ENCODE peak calls at places on chromosomes 1 and 21, in nine cellular contexts. One of them, this sample, is unnamed.

GRCh38 chr1:13513063-13513884 is 529 bp downstream of the LRRC38 start:
- DNase-seq in body of pancreas: no peak
- DNase-seq in breast epithelium: no peak
- DNase-seq in prostate gland: no peak
- DNase-seq in heart left ventricle: no peak
- DNase-seq in ovary: no peak
- DNase-seq in tibial nerve: no peak
- DNase-seq in IMR-90: no peak
- DNase-seq in uterus: no peak
- DNase-seq in this sample: no peak

GRCh38 chr1:31745071-31745897 is 18.9 kb downstream of the ADGRB2 start:
- DNase-seq in prostate gland: peak; percentile 46
- DNase-seq in heart left ventricle: peak; percentile 72
- DNase-seq in tibial nerve: peak; percentile 56
- DNase-seq in breast epithelium: peak; percentile 38
- DNase-seq in body of pancreas: peak; percentile 58
- DNase-seq in uterus: peak; percentile 65
- DNase-seq in ovary: peak; percentile 75
- DNase-seq in IMR-90: peak; percentile 53
- DNase-seq in this sample: peak; percentile 75

GRCh38 chr1:6638226-6638625 is 13.6 kb downstream of the THAP3 start:
- DNase-seq in body of pancreas: peak; percentile 56
- DNase-seq in IMR-90: peak; percentile 80
- DNase-seq in ovary: peak; percentile 92
- DNase-seq in heart left ventricle: peak; percentile 84
- DNase-seq in uterus: peak; percentile 81
- DNase-seq in prostate gland: peak; percentile 70
- DNase-seq in tibial nerve: peak; percentile 77
- DNase-seq in breast epithelium: no peak
- DNase-seq in this sample: no peak

GRCh38 chr1:167486090-167486824 is 32.1 kb downstream of the CD247 start:
- DNase-seq in uterus: no peak
- DNase-seq in breast epithelium: no peak
- DNase-seq in tibial nerve: no peak
- DNase-seq in heart left ventricle: no peak
- DNase-seq in IMR-90: no peak
- DNase-seq in ovary: no peak
- DNase-seq in prostate gland: no peak
- DNase-seq in body of pancreas: no peak
- DNase-seq in this sample: no peak

GRCh38 chr1:52552236-52552504 is 722 bp downstream of the TUT4 start:
- DNase-seq in IMR-90: peak; percentile 80
- DNase-seq in body of pancreas: peak; percentile 37
- DNase-seq in tibial nerve: peak; percentile 61
- DNase-seq in uterus: peak; percentile 53
- DNase-seq in heart left ventricle: peak; percentile 25
- DNase-seq in ovary: peak; percentile 53
- DNase-seq in prostate gland: peak; percentile 48
- DNase-seq in breast epithelium: peak; percentile 27
- DNase-seq in this sample: peak; percentile 56

GRCh38 chr1:119743776-119744597 is 24.7 kb downstream of the HMGCS2 start:
- DNase-seq in tibial nerve: peak; percentile 46
- DNase-seq in body of pancreas: peak; percentile 74
- DNase-seq in heart left ventricle: peak; percentile 67
- DNase-seq in IMR-90: peak; percentile 79
- DNase-seq in uterus: peak; percentile 47
- DNase-seq in prostate gland: peak; percentile 69
- DNase-seq in ovary: peak; percentile 72
- DNase-seq in breast epithelium: peak; percentile 46
- DNase-seq in this sample: peak; percentile 73

GRCh38 chr21:24259241-24259640 is 1348.0 kb downstream of the MRPL39 start:
- DNase-seq in body of pancreas: no peak
- DNase-seq in IMR-90: peak; percentile 83
- DNase-seq in heart left ventricle: no peak
- DNase-seq in tibial nerve: no peak
- DNase-seq in uterus: no peak
- DNase-seq in prostate gland: no peak
- DNase-seq in breast epithelium: no peak
- DNase-seq in ovary: no peak
- DNase-seq in this sample: no peak

GRCh38 chr1:246971322-246971721 is 36.5 kb downstream of the ZNF695 start:
- DNase-seq in tibial nerve: peak; percentile 57
- DNase-seq in prostate gland: peak; percentile 25
- DNase-seq in body of pancreas: peak; percentile 65
- DNase-seq in ovary: peak; percentile 73
- DNase-seq in IMR-90: peak; percentile 13
- DNase-seq in uterus: peak; percentile 36
- DNase-seq in heart left ventricle: peak; percentile 73
- DNase-seq in breast epithelium: no peak
- DNase-seq in this sample: peak; percentile 63

GRCh38 chr1:84481317-84481716 is 2.3 kb downstream of the RPF1 start:
- DNase-seq in breast epithelium: no peak
- DNase-seq in heart left ventricle: no peak
- DNase-seq in tibial nerve: no peak
- DNase-seq in IMR-90: no peak
- DNase-seq in prostate gland: no peak
- DNase-seq in body of pancreas: no peak
- DNase-seq in uterus: no peak
- DNase-seq in ovary: no peak
- DNase-seq in this sample: no peak
- H3K36me3 ChIP-seq in breast epithelium: no peaks in the 10 kb centered on the region
- H3K36me3 ChIP-seq in heart left ventricle: peaks cover 45% of the 10 kb centered on the region
- H3K36me3 ChIP-seq in tibial nerve: peaks cover 35% of the 10 kb centered on the region
- H3K36me3 ChIP-seq in IMR-90: peaks cover 11% of the 10 kb centered on the region
- H3K36me3 ChIP-seq in prostate gland: no peaks in the 10 kb centered on the region
- H3K36me3 ChIP-seq in body of pancreas: no peaks in the 10 kb centered on the region
- H3K36me3 ChIP-seq in uterus: no peaks in the 10 kb centered on the region
- H3K36me3 ChIP-seq in ovary: no peaks in the 10 kb centered on the region
- H3K36me3 ChIP-seq in this sample: peaks cover 46% of the 10 kb centered on the region

GRCh38 chr1:84141177-84142003 is 2.7 kb upstream of the PRKACB start:
- DNase-seq in uterus: no peak
- DNase-seq in heart left ventricle: no peak
- DNase-seq in ovary: no peak
- DNase-seq in IMR-90: peak; percentile 40
- DNase-seq in tibial nerve: no peak
- DNase-seq in breast epithelium: no peak
- DNase-seq in prostate gland: no peak
- DNase-seq in body of pancreas: no peak
- DNase-seq in this sample: no peak

GRCh38 chr1:84148758-84149157 is 4.7 kb downstream of the PRKACB start:
- DNase-seq in ovary: no peak
- DNase-seq in body of pancreas: no peak
- DNase-seq in IMR-90: no peak
- DNase-seq in uterus: no peak
- DNase-seq in heart left ventricle: no peak
- DNase-seq in prostate gland: no peak
- DNase-seq in tibial nerve: no peak
- DNase-seq in breast epithelium: no peak
- DNase-seq in this sample: no peak

GRCh38 chr1:84145051-84145450 is 980 bp downstream of the PRKACB start:
- DNase-seq in breast epithelium: no peak
- DNase-seq in heart left ventricle: no peak
- DNase-seq in prostate gland: no peak
- DNase-seq in tibial nerve: no peak
- DNase-seq in uterus: no peak
- DNase-seq in ovary: no peak
- DNase-seq in body of pancreas: no peak
- DNase-seq in IMR-90: peak; percentile 23
- DNase-seq in this sample: no peak

GRCh38 chr1:84146375-84147032 is 2.4 kb downstream of the PRKACB start:
- DNase-seq in prostate gland: no peak
- DNase-seq in IMR-90: peak; percentile 78
- DNase-seq in tibial nerve: no peak
- DNase-seq in ovary: no peak
- DNase-seq in breast epithelium: no peak
- DNase-seq in body of pancreas: no peak
- DNase-seq in uterus: no peak
- DNase-seq in heart left ventricle: no peak
- DNase-seq in this sample: no peak

DNA sequence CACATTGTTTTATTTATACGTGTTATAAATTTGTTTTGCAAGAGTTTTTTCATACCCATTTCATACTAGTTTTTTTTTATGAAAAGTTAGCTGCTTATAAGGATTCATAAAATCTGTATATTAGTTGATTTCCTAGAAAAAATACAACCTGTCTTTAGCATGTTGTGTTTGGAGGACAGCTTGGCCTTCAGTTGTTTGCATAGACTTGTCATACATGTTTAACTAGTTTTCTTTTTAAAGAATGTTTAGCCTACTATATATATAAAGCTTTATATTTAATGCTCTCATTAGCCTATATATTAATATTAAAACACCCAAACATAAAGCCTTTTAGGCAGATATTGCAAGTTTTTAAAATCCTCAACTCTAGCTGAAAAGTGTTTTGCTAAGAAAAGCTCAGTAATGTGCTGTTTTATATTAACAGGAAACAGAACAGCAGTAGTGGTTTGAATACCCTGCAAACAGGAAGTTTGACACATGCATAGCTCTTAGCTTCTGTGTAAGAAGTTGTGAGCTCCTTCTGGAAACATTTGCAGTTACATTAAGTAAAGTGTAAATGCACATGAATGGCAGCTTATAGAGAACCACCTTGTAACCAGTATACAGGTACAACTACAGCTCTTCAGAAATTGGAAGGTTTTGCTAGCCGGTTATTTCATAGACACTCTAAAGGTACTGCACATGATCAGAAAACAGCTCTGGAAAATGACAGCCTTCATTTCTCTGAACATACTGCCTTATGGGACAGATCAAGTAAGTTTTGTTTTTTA is at the start of gene PRKACB:
- DNase-seq in heart left ventricle: no peak
- DNase-seq in ovary: no peak
- DNase-seq in body of pancreas: no peak
- DNase-seq in breast epithelium: no peak
- DNase-seq in prostate gland: no peak
- DNase-seq in IMR-90: peak; percentile 62
- DNase-seq in tibial nerve: no peak
- DNase-seq in uterus: no peak
- DNase-seq in this sample: no peak
- H3K4me3 ChIP-seq in heart left ventricle: no peak within 1 kb of the TSS
- H3K4me3 ChIP-seq in ovary: no peak within 1 kb of the TSS
- H3K4me3 ChIP-seq in body of pancreas: no peak within 1 kb of the TSS
- H3K4me3 ChIP-seq in breast epithelium: peak within 1 kb of the TSS; percentile 20
- H3K4me3 ChIP-seq in prostate gland: no peak within 1 kb of the TSS
- H3K4me3 ChIP-seq in IMR-90: no peak within 1 kb of the TSS
- H3K4me3 ChIP-seq in tibial nerve: peak within 1 kb of the TSS; percentile 27
- H3K4me3 ChIP-seq in uterus: no peak within 1 kb of the TSS
- H3K4me3 ChIP-seq in this sample: peak within 1 kb of the TSS; percentile 31

DNA sequence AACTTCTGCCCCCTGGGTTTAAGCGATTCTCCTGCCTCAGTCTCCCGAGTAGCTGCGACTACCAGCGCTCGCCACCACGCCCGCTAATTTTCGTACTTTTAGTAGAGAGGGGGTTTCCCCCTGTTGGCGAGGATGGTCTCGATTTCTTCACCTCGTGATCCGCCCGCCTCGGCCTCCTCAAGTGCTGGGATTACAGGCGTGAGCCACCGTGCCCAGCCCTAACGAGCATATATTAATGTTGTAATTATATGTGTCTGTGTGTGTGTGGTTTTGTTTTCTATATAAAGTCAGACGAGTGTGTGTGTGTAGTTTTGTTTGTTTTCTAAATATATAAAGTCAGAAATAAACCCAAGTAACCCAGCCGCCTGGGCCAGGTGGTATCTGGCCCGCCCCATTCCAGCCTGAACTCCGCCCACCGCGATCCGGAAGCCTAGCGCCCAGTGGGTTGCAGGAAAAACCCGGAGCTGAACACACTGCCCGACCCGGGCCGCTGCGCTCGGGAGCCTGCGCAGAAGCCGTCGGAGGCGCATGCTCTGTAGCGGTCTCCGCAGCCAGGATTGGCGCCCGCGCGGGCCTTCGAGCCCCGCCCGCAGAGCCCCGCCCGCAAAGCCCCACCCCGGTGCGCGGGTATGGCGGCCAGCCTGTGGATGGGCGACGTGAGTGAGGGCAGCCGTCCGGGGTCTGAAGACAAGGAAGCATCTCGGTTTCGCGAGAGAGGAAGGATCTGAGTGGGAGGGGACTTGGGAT is at the start of gene TRNAU1AP:
- DNase-seq in heart left ventricle: peak; percentile 97
- DNase-seq in uterus: peak; percentile 96
- DNase-seq in IMR-90: peak; percentile 95
- DNase-seq in ovary: peak; percentile 97
- DNase-seq in breast epithelium: peak; percentile 94
- DNase-seq in prostate gland: peak; percentile 94
- DNase-seq in tibial nerve: peak; percentile 95
- DNase-seq in body of pancreas: peak; percentile 97
- DNase-seq in this sample: peak; percentile 98
- TF ChIP-seq POLR2A in heart left ventricle: peak; percentile 19
- TF ChIP-seq POLR2A in uterus: peak; percentile 82
- TF ChIP-seq POLR2A in IMR-90: peak; percentile 41
- TF ChIP-seq POLR2A in ovary: peak; percentile 84
- TF ChIP-seq POLR2A in breast epithelium: peak; percentile 65
- TF ChIP-seq POLR2A in prostate gland: peak; percentile 88
- TF ChIP-seq POLR2A in tibial nerve: peak; percentile 83
- TF ChIP-seq POLR2A in body of pancreas: peak; percentile 33
- TF ChIP-seq POLR2A in this sample: peak; percentile 51

GRCh38 chr1:23695667-23696066 is 4.1 kb downstream of the RPL11 start:
- DNase-seq in uterus: no peak
- DNase-seq in IMR-90: no peak
- DNase-seq in breast epithelium: no peak
- DNase-seq in heart left ventricle: no peak
- DNase-seq in ovary: no peak
- DNase-seq in body of pancreas: no peak
- DNase-seq in tibial nerve: no peak
- DNase-seq in prostate gland: no peak
- DNase-seq in this sample: no peak

GRCh38 chr1:23694371-23694770 is 2.8 kb downstream of the RPL11 start:
- DNase-seq in tibial nerve: no peak
- DNase-seq in breast epithelium: no peak
- DNase-seq in prostate gland: no peak
- DNase-seq in body of pancreas: no peak
- DNase-seq in ovary: no peak
- DNase-seq in IMR-90: no peak
- DNase-seq in heart left ventricle: no peak
- DNase-seq in uterus: no peak
- DNase-seq in this sample: no peak

GRCh38 chr1:23698466-23698865 is 6.9 kb downstream of the RPL11 start:
- DNase-seq in heart left ventricle: no peak
- DNase-seq in prostate gland: no peak
- DNase-seq in body of pancreas: no peak
- DNase-seq in ovary: no peak
- DNase-seq in tibial nerve: no peak
- DNase-seq in uterus: no peak
- DNase-seq in breast epithelium: no peak
- DNase-seq in IMR-90: no peak
- DNase-seq in this sample: no peak

GRCh38 chr1:23693599-23693998 is 2.0 kb downstream of the RPL11 start:
- DNase-seq in IMR-90: no peak
- DNase-seq in heart left ventricle: no peak
- DNase-seq in ovary: no peak
- DNase-seq in body of pancreas: no peak
- DNase-seq in tibial nerve: no peak
- DNase-seq in prostate gland: no peak
- DNase-seq in uterus: no peak
- DNase-seq in breast epithelium: no peak
- DNase-seq in this sample: no peak

DNA sequence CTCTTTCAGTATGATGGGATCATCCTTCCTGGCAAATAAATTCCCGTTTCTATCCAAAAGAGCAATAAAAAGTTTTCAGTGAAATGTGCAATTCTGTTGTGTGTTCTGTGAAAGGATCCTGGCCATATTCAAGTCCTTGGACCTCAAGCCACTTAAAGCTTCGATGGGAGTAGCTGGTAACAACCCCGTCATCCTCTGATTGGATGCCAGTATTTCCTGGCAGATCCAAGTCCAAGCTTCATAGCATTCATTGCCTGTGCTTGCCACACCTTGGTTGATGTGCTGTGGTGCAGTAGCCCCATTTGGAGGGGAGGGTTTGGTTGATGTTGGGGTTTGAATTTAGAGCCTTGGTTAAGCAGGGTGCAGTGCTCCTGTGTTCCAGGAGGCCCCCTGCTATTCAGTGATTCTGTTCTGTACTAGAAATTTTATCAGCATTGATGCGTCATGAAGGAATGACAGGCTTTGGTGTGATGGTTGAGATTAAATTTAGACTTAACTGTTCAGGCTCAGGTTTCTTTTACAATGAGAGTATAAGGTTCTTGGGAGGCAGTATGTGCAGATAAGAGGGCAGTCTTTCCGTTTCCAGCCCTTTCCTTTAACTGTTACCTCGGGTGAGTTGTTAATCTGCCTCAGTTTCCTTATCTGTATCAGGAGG is 4.9 kb downstream of the RPL11 start:
- DNase-seq in IMR-90: peak; percentile 13
- DNase-seq in heart left ventricle: no peak
- DNase-seq in breast epithelium: no peak
- DNase-seq in tibial nerve: no peak
- DNase-seq in prostate gland: no peak
- DNase-seq in ovary: no peak
- DNase-seq in uterus: no peak
- DNase-seq in body of pancreas: no peak
- DNase-seq in this sample: no peak
- H3K36me3 ChIP-seq in IMR-90: peaks cover 66% of the 10 kb centered on the region
- H3K36me3 ChIP-seq in heart left ventricle: peaks cover 89% of the 10 kb centered on the region
- H3K36me3 ChIP-seq in breast epithelium: no peaks in the 10 kb centered on the region
- H3K36me3 ChIP-seq in tibial nerve: peaks cover 84% of the 10 kb centered on the region
- H3K36me3 ChIP-seq in prostate gland: peaks cover 9% of the 10 kb centered on the region
- H3K36me3 ChIP-seq in ovary: no peaks in the 10 kb centered on the region
- H3K36me3 ChIP-seq in uterus: no peaks in the 10 kb centered on the region
- H3K36me3 ChIP-seq in body of pancreas: peaks cover 11% of the 10 kb centered on the region
- H3K36me3 ChIP-seq in this sample: peaks cover 73% of the 10 kb centered on the region